ENCODE peak calls at places on chromosomes 12 and 14, in eight cellular contexts. N is stimulated activated CD4-positive, alpha-beta T cell treated with anti-CD3 and anti-CD28 coated beads, TNF-alpha, amount 100 ng/mL, for 1 hour; U is CD4-positive, alpha-beta T cell; E is GM04503; P is sciatic nerve; C is Calu3; L is NCI-H1694 treated with DMSO at 0.1 percent for 48 hours; I is endodermal cell. R is an unnamed sample.
A peak's percentile ranks its signal among the peaks of the same experiment; 100 is the strongest.

GRCh38 chr12:50786498-50787231 is 22.8 kb downstream of the ATF1 start:
- DNase-seq in C (peak; percentile 58), L (no peak), I (no peak), N (no peak), E (peak; percentile 91), U (no peak), P (no peak), R (no peak)

GRCh38 chr14:63435838-63436237 is 107.3 kb downstream of the PPP2R5E start:
- DNase-seq in L (no peak), N (no peak), U (no peak), E (peak; percentile 65), C (no peak), P (peak; percentile 69), I (no peak), R (peak; percentile 83)

GRCh38 chr12:68420225-68421008 is 88.3 kb upstream of the MDM1 start:
- DNase-seq in C (no peak), L (no peak), U (no peak), P (no peak), I (no peak), E (no peak), N (no peak), R (no peak)

GRCh38 chr12:94042321-94042720 is 106.1 kb upstream of the PLXNC1 start:
- DNase-seq in U (no peak), N (no peak), C (no peak), P (no peak), L (no peak), I (peak; percentile 78), E (no peak), R (no peak)

GRCh38 chr14:76574416-76574815 is 186.9 kb upstream of the VASH1 start:
- DNase-seq in P (no peak), U (no peak), C (no peak), I (no peak), N (no peak), L (peak; percentile 90), E (no peak), R (no peak)

GRCh38 chr14:33357225-33358010 is 418.7 kb downstream of the NPAS3 start:
- DNase-seq in E (no peak), U (no peak), N (no peak), C (no peak), L (no peak), P (no peak), I (no peak), R (no peak)

GRCh38 chr12:132881853-132882252 is 5.6 kb downstream of the CHFR start:
- DNase-seq in C (no peak), P (no peak), N (no peak), U (no peak), I (no peak), E (no peak), L (no peak), R (peak; percentile 21)

GRCh38 chr14:55699131-55700057 is 119.4 kb downstream of the KTN1 start:
- DNase-seq in I (peak; percentile 50), U (no peak), C (peak; percentile 56), P (no peak), N (no peak), E (peak; percentile 35), L (peak; percentile 8), R (peak; percentile 69)

GRCh38 chr12:45121224-45121623 is 70.3 kb upstream of the DBX2 start:
- DNase-seq in I (no peak), N (no peak), E (no peak), L (no peak), C (no peak), P (no peak), U (no peak), R (no peak)

GRCh38 chr14:102162488-102162887 is 22.8 kb downstream of the WDR20 start:
- DNase-seq in U (no peak), N (no peak), E (no peak), P (no peak), C (no peak), I (peak; percentile 34), L (no peak), R (no peak)

GRCh38 chr14:75968461-75968860 is 13.3 kb downstream of the TGFB3 start:
- DNase-seq in C (no peak), U (no peak), E (no peak), I (no peak), P (no peak), L (peak; percentile 60), N (no peak), R (no peak)

GRCh38 chr14:89855961-89856360 is 98.6 kb downstream of the EFCAB11 start:
- DNase-seq in C (no peak), U (no peak), N (no peak), P (no peak), I (no peak), E (peak; percentile 74), L (no peak), R (no peak)

GRCh38 chr14:105475269-105475915 is 771 bp downstream of the CRIP2 start:
- DNase-seq in C (peak; percentile 42), N (no peak), I (peak; percentile 69), P (no peak), E (no peak), L (no peak), U (no peak), R (no peak)

R was measured in G401.